ENCODE peak calls at places on chromosomes 5 and 9, in eight cellular contexts. J is A549; M is GM23248; F is HL-60; E is sigmoid colon; P is right atrium auricular region; I is CD8-positive, alpha-beta T cell; G is ovary. X is an unnamed sample.

GRCh38 chr9:130187523-130187846 is 15.3 kb downstream of the NCS1 start:
- DNase-seq in F (no peak), E (no peak), I (no peak), G (no peak), M (no peak), P (no peak), J (no peak), X (no peak)

GRCh38 chr9:122223435-122223834 is 5.3 kb downstream of the LHX6 start:
- DNase-seq in J (no peak), G (no peak), E (no peak), I (no peak), F (no peak), P (no peak), M (no peak), X (no peak)

GRCh38 chr9:108002296-108003056 is 512.9 kb upstream of the KLF4 start:
- DNase-seq in P (no peak), F (no peak), G (peak), J (no peak), I (no peak), E (no peak), M (peak), X (no peak)

GRCh38 chr5:1511651-1512540 is 11.9 kb downstream of the LPCAT1 start:
- DNase-seq in G (peak), I (peak), F (no peak), P (peak), J (peak), M (peak), E (peak), X (peak)

GRCh38 chr5:139635191-139635590 is 13.0 kb upstream of the CXXC5 start:
- DNase-seq in J (no peak), E (peak), M (no peak), I (no peak), F (no peak), P (peak), G (no peak), X (no peak)

GRCh38 chr5:54520940-54521339 is 3.4 kb downstream of the SNX18 start:
- DNase-seq in I (no peak), F (no peak), J (no peak), G (no peak), E (no peak), P (no peak), M (peak), X (no peak)

GRCh38 chr9:101408374-101409078 is 9.9 kb downstream of the ZNF189 start:
- DNase-seq in I (no peak), J (peak), P (no peak), F (no peak), G (no peak), M (no peak), E (no peak), X (no peak)

GRCh38 chr9:504921-505821 is 290.5 kb downstream of the DOCK8 start:
- DNase-seq in P (peak), J (peak), G (peak), M (peak), E (peak), I (peak), F (no peak), X (peak)

GRCh38 chr9:120386390-120387131 is 193.4 kb downstream of the CDK5RAP2 start:
- DNase-seq in J (no peak), M (no peak), E (peak), P (no peak), F (no peak), I (no peak), G (peak), X (no peak)

GRCh38 chr5:148805323-148806290 is 20.8 kb upstream of the ADRB2 start:
- DNase-seq in J (no peak), E (no peak), F (peak), P (no peak), I (no peak), M (peak), G (no peak), X (no peak)

GRCh38 chr5:147467973-147468508 is 41.8 kb downstream of the DPYSL3 start:
- DNase-seq in G (no peak), E (no peak), F (no peak), J (no peak), I (no peak), P (no peak), M (peak), X (no peak)

GRCh38 chr5:176870110-176870591 is 29.0 kb downstream of the HK3 start:
- DNase-seq in G (no peak), M (peak), E (no peak), J (peak), F (no peak), P (no peak), I (no peak), X (no peak)

GRCh38 chr5:180853522-180853921 is 7.6 kb downstream of the ZFP62 start:
- DNase-seq in J (no peak), P (no peak), F (no peak), M (no peak), I (no peak), G (no peak), E (no peak), X (no peak)

GRCh38 chr5:31854625-31855526 is 215.9 kb downstream of the PDZD2 start:
- DNase-seq in G (peak), J (peak), I (peak), E (peak), M (peak), P (peak), F (no peak), X (peak)

GRCh38 chr9:133533878-133534277 is 626 bp upstream of the ADAMTSL2 start:
- DNase-seq in F (no peak), E (no peak), P (no peak), M (peak), G (no peak), I (no peak), J (no peak), X (no peak)

GRCh38 chr5:95817430-95817829 is 5.1 kb downstream of the GLRX start:
- DNase-seq in E (no peak), F (no peak), M (peak), J (no peak), P (no peak), G (no peak), I (peak), X (no peak)

GRCh38 chr5:157900644-157901043 is 41.7 kb upstream of the CLINT1 start:
- DNase-seq in F (no peak), M (no peak), E (no peak), J (no peak), G (no peak), P (no peak), I (no peak), X (no peak)

GRCh38 chr9:95189230-95190098 is 128.0 kb downstream of the FANCC start:
- DNase-seq in F (no peak), M (no peak), E (peak), I (no peak), G (peak), J (no peak), P (peak), X (no peak)

GRCh38 chr9:137708590-137709284 is 89.9 kb downstream of the EHMT1 start:
- DNase-seq in P (no peak), J (no peak), E (no peak), F (no peak), I (no peak), G (no peak), M (no peak), X (no peak)

GRCh38 chr5:125326114-125326513 is 579.7 kb upstream of the ZNF608 start:
- DNase-seq in F (no peak), I (no peak), G (no peak), P (no peak), E (no peak), M (peak), J (peak), X (no peak)

GRCh38 chr9:97572196-97572891 is 60.8 kb downstream of the TSTD2 start:
- DNase-seq in P (no peak), G (no peak), J (no peak), M (no peak), I (no peak), F (no peak), E (no peak), X (no peak)

GRCh38 chr5:169352901-169353300 is 52.0 kb upstream of the SLIT3 start:
- DNase-seq in J (no peak), I (no peak), G (no peak), E (no peak), M (no peak), F (no peak), P (no peak), X (no peak)

GRCh38 chr9:126326228-126327015 is at the start of gene MVB12B:
- DNase-seq in G (peak), F (no peak), P (no peak), E (no peak), J (peak), I (peak), M (peak), X (peak)

GRCh38 chr5:43802651-43803050 is 199.7 kb downstream of the NNT start:
- DNase-seq in J (no peak), P (no peak), G (no peak), M (peak), E (no peak), F (no peak), I (no peak), X (no peak)

GRCh38 chr5:136028782-136029742 is at the start of gene TGFBI:
- DNase-seq in M (peak), G (peak), I (peak), J (peak), P (peak), F (no peak), E (peak), X (peak)

GRCh38 chr5:95668728-95669127 is 14.1 kb downstream of the SPATA9 start:
- DNase-seq in M (no peak), E (no peak), J (no peak), P (no peak), F (no peak), G (no peak), I (no peak), X (no peak)

GRCh38 chr9:125544988-125545651 is 161.9 kb downstream of the MAPKAP1 start:
- DNase-seq in I (no peak), F (no peak), G (no peak), E (no peak), M (peak), J (no peak), P (no peak), X (peak)

GRCh38 chr5:120405923-120406322 is 58.2 kb upstream of the PRR16 start:
- DNase-seq in E (no peak), I (no peak), M (peak), P (no peak), J (no peak), G (no peak), F (no peak), X (no peak)

GRCh38 chr5:132270345-132270685 is 12.8 kb downstream of the PDLIM4 start:
- DNase-seq in I (no peak), G (no peak), J (no peak), M (no peak), E (no peak), P (no peak), F (no peak), X (peak)
- H3K27ac ChIP-seq in I (no peak), G (no peak), J (peak), M (no peak), E (peak), P (no peak), F (no peak), X (no peak)

GRCh38 chr5:87825583-87825982 is 412.9 kb upstream of the CCNH start:
- DNase-seq in G (no peak), I (no peak), M (no peak), E (no peak), F (no peak), P (no peak), J (no peak), X (no peak)
- H3K27ac ChIP-seq in G (no peak), I (no peak), M (no peak), E (no peak), F (no peak), P (no peak), J (no peak), X (no peak)

GRCh38 chr9:14250779-14251145 is 63.2 kb downstream of the NFIB start:
- DNase-seq in M (peak), E (no peak), I (no peak), P (no peak), F (no peak), G (no peak), J (no peak), X (no peak)

GRCh38 chr9:14248149-14248548 is 65.8 kb downstream of the NFIB start:
- DNase-seq in G (no peak), P (no peak), E (no peak), F (no peak), M (no peak), I (no peak), J (no peak), X (no peak)

GRCh38 chr9:14249527-14249926 is 64.4 kb downstream of the NFIB start:
- DNase-seq in G (no peak), F (no peak), E (no peak), M (no peak), J (no peak), I (no peak), P (no peak), X (no peak)

GRCh38 chr9:14247577-14247976 is 66.4 kb downstream of the NFIB start:
- DNase-seq in F (no peak), P (no peak), I (no peak), M (no peak), J (no peak), E (no peak), G (no peak), X (no peak)

DNA sequence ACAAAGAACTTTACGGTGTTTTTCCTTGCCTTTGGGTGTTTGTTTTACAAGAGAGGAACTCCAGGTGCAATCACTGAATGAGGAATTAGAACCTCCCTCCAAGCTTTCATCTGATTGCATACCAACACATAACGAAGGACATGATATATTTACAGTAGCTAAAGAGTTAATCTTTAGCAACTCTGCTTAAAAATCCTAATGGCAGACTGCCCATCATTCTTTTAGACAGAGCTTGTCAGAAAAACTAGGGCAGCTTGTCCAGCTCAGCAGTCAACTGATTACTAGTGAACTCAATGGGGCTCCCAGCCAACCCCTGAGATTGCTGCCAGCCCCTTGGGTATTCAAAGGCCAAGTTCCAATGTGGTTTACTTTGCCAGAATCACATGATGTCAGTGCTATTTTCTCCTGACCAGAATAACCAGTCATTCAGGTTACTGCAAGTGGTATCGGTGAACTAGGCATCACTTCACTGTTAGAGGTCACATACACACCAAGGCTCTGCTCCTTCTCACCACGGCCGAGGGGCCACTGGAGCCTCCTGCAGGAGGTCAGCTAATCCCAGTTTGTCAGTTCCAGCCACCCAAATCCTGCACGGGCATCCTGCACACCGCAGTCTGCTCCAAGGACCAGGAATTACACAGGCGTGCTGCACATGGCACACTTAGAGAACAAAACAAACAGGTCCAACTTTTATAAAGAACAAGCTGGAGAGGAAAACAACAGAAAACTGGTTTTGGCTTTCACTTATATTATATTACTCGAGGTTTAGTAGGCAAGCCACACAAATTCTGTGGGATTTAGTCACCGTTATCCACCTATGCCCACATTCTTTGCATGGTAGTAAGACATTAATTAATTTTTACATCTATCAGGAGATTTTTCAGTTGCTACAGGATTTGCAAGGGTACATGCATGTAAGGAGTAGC is 62.5 kb downstream of the NFIB start:
- DNase-seq in I (no peak), G (peak), M (peak), P (peak), J (peak), F (no peak), E (peak), X (peak)
- H3K27ac ChIP-seq in I (no peak), G (no peak), M (peak), P (peak), J (peak), F (no peak), E (peak), X (no peak)

GRCh38 chr5:143248822-143249579 is 154.5 kb downstream of the NR3C1 start:
- DNase-seq in M (peak), G (no peak), E (no peak), P (no peak), F (no peak), I (no peak), J (peak), X (no peak)
- H3K27ac ChIP-seq in M (peak), G (no peak), E (no peak), P (peak), F (no peak), I (no peak), J (peak), X (no peak)

DNA sequence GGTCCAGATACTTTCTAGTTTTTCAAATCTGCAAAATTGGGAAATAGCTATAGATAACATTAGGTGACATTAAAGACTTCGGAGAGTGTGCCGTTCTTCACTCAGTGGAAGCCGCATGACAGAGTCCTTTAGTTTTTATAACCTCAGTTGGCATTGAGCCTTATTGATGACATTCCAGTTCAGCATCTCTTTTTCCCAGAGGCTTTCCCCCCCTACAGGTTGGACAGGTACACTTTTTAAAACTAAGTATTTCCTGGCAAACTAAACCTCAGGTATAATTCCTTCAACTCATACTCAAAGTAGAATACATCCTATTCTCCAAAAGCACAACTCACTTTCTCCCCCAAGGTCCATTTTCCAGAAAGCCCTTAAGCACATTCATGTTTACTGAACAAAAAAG is 58.7 kb downstream of the SLC46A2 start:
- DNase-seq in J (no peak), G (no peak), P (no peak), M (no peak), I (no peak), E (no peak), F (no peak), X (no peak)
- H3K27ac ChIP-seq in J (no peak), G (no peak), P (peak), M (no peak), I (no peak), E (no peak), F (no peak), X (peak)

X was measured in aorta.